ENCODE peak calls at places on chromosomes 16 and 17, in eight cellular contexts. One of them, this sample, is unnamed. For H3K4me1, the result is how much of the 10 kb centered on the place peaks cover.

GRCh38 chr16:3528406-3528805 is 27.6 kb downstream of the CLUAP1 start:
- DNase-seq in lower lobe of right lung: no peak
- DNase-seq in CD8-positive, alpha-beta memory T cell: no peak
- DNase-seq in Peyer's patch: no peak
- DNase-seq in spleen: no peak
- DNase-seq in IMR-90: no peak
- DNase-seq in effector memory CD4-positive, alpha-beta T cell: no peak
- DNase-seq in iPS DF 6.9: no peak
- DNase-seq in this sample: no peak

GRCh38 chr17:50062323-50063243 is 6.7 kb downstream of the ITGA3 start:
- DNase-seq in Peyer's patch: peak
- DNase-seq in effector memory CD4-positive, alpha-beta T cell: no peak
- DNase-seq in spleen: peak
- DNase-seq in IMR-90: peak
- DNase-seq in CD8-positive, alpha-beta memory T cell: peak
- DNase-seq in iPS DF 6.9: no peak
- DNase-seq in lower lobe of right lung: peak
- DNase-seq in this sample: peak

GRCh38 chr16:10676284-10676683 is 18.4 kb downstream of the TEKT5 start:
- DNase-seq in IMR-90: no peak
- DNase-seq in spleen: no peak
- DNase-seq in CD8-positive, alpha-beta memory T cell: no peak
- DNase-seq in Peyer's patch: no peak
- DNase-seq in iPS DF 6.9: no peak
- DNase-seq in lower lobe of right lung: no peak
- DNase-seq in effector memory CD4-positive, alpha-beta T cell: no peak
- DNase-seq in this sample: no peak

GRCh38 chr16:58198022-58198683 is at the start of gene CSNK2A2:
- DNase-seq in effector memory CD4-positive, alpha-beta T cell: peak
- DNase-seq in lower lobe of right lung: peak
- DNase-seq in Peyer's patch: peak
- DNase-seq in CD8-positive, alpha-beta memory T cell: peak
- DNase-seq in IMR-90: peak
- DNase-seq in iPS DF 6.9: no peak
- DNase-seq in spleen: peak
- DNase-seq in this sample: peak

GRCh38 chr16:12532871-12533610 is 270.6 kb downstream of the CPPED1 start:
- DNase-seq in lower lobe of right lung: no peak
- DNase-seq in effector memory CD4-positive, alpha-beta T cell: no peak
- DNase-seq in iPS DF 6.9: no peak
- DNase-seq in spleen: no peak
- DNase-seq in Peyer's patch: no peak
- DNase-seq in IMR-90: no peak
- DNase-seq in CD8-positive, alpha-beta memory T cell: peak
- DNase-seq in this sample: no peak

GRCh38 chr17:62617894-62618472 is 9.5 kb upstream of the MRC2 start:
- DNase-seq in lower lobe of right lung: no peak
- DNase-seq in effector memory CD4-positive, alpha-beta T cell: no peak
- DNase-seq in iPS DF 6.9: no peak
- DNase-seq in CD8-positive, alpha-beta memory T cell: no peak
- DNase-seq in IMR-90: peak
- DNase-seq in spleen: no peak
- DNase-seq in Peyer's patch: no peak
- DNase-seq in this sample: peak

GRCh38 chr16:79723583-79724168 is 123.1 kb upstream of the MAF start:
- DNase-seq in spleen: no peak
- DNase-seq in iPS DF 6.9: no peak
- DNase-seq in lower lobe of right lung: no peak
- DNase-seq in Peyer's patch: peak
- DNase-seq in IMR-90: no peak
- DNase-seq in CD8-positive, alpha-beta memory T cell: no peak
- DNase-seq in effector memory CD4-positive, alpha-beta T cell: no peak
- DNase-seq in this sample: no peak

GRCh38 chr16:50625374-50625773 is 55.7 kb downstream of the SNX20 start:
- DNase-seq in IMR-90: no peak
- DNase-seq in effector memory CD4-positive, alpha-beta T cell: no peak
- DNase-seq in CD8-positive, alpha-beta memory T cell: no peak
- DNase-seq in spleen: no peak
- DNase-seq in Peyer's patch: no peak
- DNase-seq in iPS DF 6.9: no peak
- DNase-seq in lower lobe of right lung: no peak
- DNase-seq in this sample: no peak

GRCh38 chr16:66569827-66570405 is 3.7 kb downstream of the CMTM1 start:
- DNase-seq in spleen: no peak
- DNase-seq in lower lobe of right lung: no peak
- DNase-seq in Peyer's patch: no peak
- DNase-seq in iPS DF 6.9: no peak
- DNase-seq in IMR-90: peak
- DNase-seq in CD8-positive, alpha-beta memory T cell: no peak
- DNase-seq in effector memory CD4-positive, alpha-beta T cell: no peak
- DNase-seq in this sample: peak

GRCh38 chr17:42180922-42181850 is at the start of gene KCNH4:
- DNase-seq in CD8-positive, alpha-beta memory T cell: peak
- DNase-seq in Peyer's patch: peak
- DNase-seq in spleen: peak
- DNase-seq in IMR-90: peak
- DNase-seq in effector memory CD4-positive, alpha-beta T cell: peak
- DNase-seq in lower lobe of right lung: peak
- DNase-seq in iPS DF 6.9: no peak
- DNase-seq in this sample: peak

GRCh38 chr17:59331929-59332889 is 754 bp downstream of the YPEL2 start:
- DNase-seq in effector memory CD4-positive, alpha-beta T cell: no peak
- DNase-seq in iPS DF 6.9: no peak
- DNase-seq in Peyer's patch: peak
- DNase-seq in lower lobe of right lung: peak
- DNase-seq in CD8-positive, alpha-beta memory T cell: peak
- DNase-seq in spleen: peak
- DNase-seq in IMR-90: no peak
- DNase-seq in this sample: peak

GRCh38 chr17:28317965-28318758 is 838 bp upstream of the TMEM97 start:
- DNase-seq in spleen: peak
- DNase-seq in lower lobe of right lung: no peak
- DNase-seq in IMR-90: no peak
- DNase-seq in iPS DF 6.9: no peak
- DNase-seq in Peyer's patch: no peak
- DNase-seq in effector memory CD4-positive, alpha-beta T cell: no peak
- DNase-seq in CD8-positive, alpha-beta memory T cell: no peak
- DNase-seq in this sample: no peak

GRCh38 chr17:38731526-38732294 is 1.6 kb downstream of the CISD3 start:
- DNase-seq in lower lobe of right lung: no peak
- DNase-seq in IMR-90: no peak
- DNase-seq in iPS DF 6.9: no peak
- DNase-seq in CD8-positive, alpha-beta memory T cell: no peak
- DNase-seq in effector memory CD4-positive, alpha-beta T cell: no peak
- DNase-seq in Peyer's patch: no peak
- DNase-seq in spleen: no peak
- DNase-seq in this sample: no peak

GRCh38 chr17:80414508-80414802 is 512 bp upstream of the ENDOV start:
- DNase-seq in spleen: no peak
- DNase-seq in IMR-90: no peak
- DNase-seq in effector memory CD4-positive, alpha-beta T cell: peak
- DNase-seq in lower lobe of right lung: no peak
- DNase-seq in iPS DF 6.9: no peak
- DNase-seq in CD8-positive, alpha-beta memory T cell: no peak
- DNase-seq in Peyer's patch: no peak
- DNase-seq in this sample: no peak

GRCh38 chr17:50708050-50709000 is 611 bp upstream of the ANKRD40 start:
- DNase-seq in CD8-positive, alpha-beta memory T cell: no peak
- DNase-seq in spleen: no peak
- DNase-seq in lower lobe of right lung: no peak
- DNase-seq in iPS DF 6.9: no peak
- DNase-seq in effector memory CD4-positive, alpha-beta T cell: no peak
- DNase-seq in Peyer's patch: no peak
- DNase-seq in IMR-90: no peak
- DNase-seq in this sample: peak

GRCh38 chr17:17387461-17388362 is 84.5 kb downstream of the NT5M start:
- DNase-seq in effector memory CD4-positive, alpha-beta T cell: no peak
- DNase-seq in lower lobe of right lung: peak
- DNase-seq in IMR-90: no peak
- DNase-seq in Peyer's patch: peak
- DNase-seq in iPS DF 6.9: peak
- DNase-seq in CD8-positive, alpha-beta memory T cell: no peak
- DNase-seq in spleen: no peak
- DNase-seq in this sample: no peak

GRCh38 chr17:78144146-78144719 is 2.0 kb upstream of the C17orf99 start:
- DNase-seq in effector memory CD4-positive, alpha-beta T cell: no peak
- DNase-seq in CD8-positive, alpha-beta memory T cell: no peak
- DNase-seq in spleen: peak
- DNase-seq in Peyer's patch: peak
- DNase-seq in IMR-90: peak
- DNase-seq in lower lobe of right lung: peak
- DNase-seq in iPS DF 6.9: no peak
- DNase-seq in this sample: peak

GRCh38 chr16:89317101-89317671 is 99.7 kb downstream of the ZNF778 start:
- DNase-seq in iPS DF 6.9: no peak
- DNase-seq in lower lobe of right lung: peak
- DNase-seq in IMR-90: no peak
- DNase-seq in CD8-positive, alpha-beta memory T cell: no peak
- DNase-seq in Peyer's patch: no peak
- DNase-seq in effector memory CD4-positive, alpha-beta T cell: no peak
- DNase-seq in spleen: peak
- DNase-seq in this sample: no peak

GRCh38 chr17:40113961-40114272 is 7.9 kb upstream of the MSL1 start:
- DNase-seq in iPS DF 6.9: no peak
- DNase-seq in CD8-positive, alpha-beta memory T cell: no peak
- DNase-seq in effector memory CD4-positive, alpha-beta T cell: no peak
- DNase-seq in Peyer's patch: no peak
- DNase-seq in IMR-90: peak
- DNase-seq in spleen: no peak
- DNase-seq in lower lobe of right lung: no peak
- DNase-seq in this sample: peak

GRCh38 chr17:40112191-40112590 is 9.6 kb upstream of the MSL1 start:
- DNase-seq in CD8-positive, alpha-beta memory T cell: no peak
- DNase-seq in effector memory CD4-positive, alpha-beta T cell: no peak
- DNase-seq in iPS DF 6.9: no peak
- DNase-seq in lower lobe of right lung: no peak
- DNase-seq in spleen: no peak
- DNase-seq in IMR-90: no peak
- DNase-seq in Peyer's patch: no peak
- DNase-seq in this sample: no peak

GRCh38 chr17:40115101-40115436 is 6.7 kb upstream of the MSL1 start:
- DNase-seq in IMR-90: no peak
- DNase-seq in spleen: no peak
- DNase-seq in effector memory CD4-positive, alpha-beta T cell: no peak
- DNase-seq in Peyer's patch: no peak
- DNase-seq in lower lobe of right lung: no peak
- DNase-seq in iPS DF 6.9: no peak
- DNase-seq in CD8-positive, alpha-beta memory T cell: no peak
- DNase-seq in this sample: no peak

GRCh38 chr17:40112718-40113109 is 9.1 kb upstream of the MSL1 start:
- DNase-seq in effector memory CD4-positive, alpha-beta T cell: no peak
- DNase-seq in Peyer's patch: no peak
- DNase-seq in IMR-90: no peak
- DNase-seq in spleen: no peak
- DNase-seq in lower lobe of right lung: no peak
- DNase-seq in CD8-positive, alpha-beta memory T cell: no peak
- DNase-seq in iPS DF 6.9: no peak
- DNase-seq in this sample: no peak

GRCh38 chr17:40113110-40113960 is 8.4 kb upstream of the MSL1 start:
- DNase-seq in CD8-positive, alpha-beta memory T cell: peak
- DNase-seq in iPS DF 6.9: no peak
- DNase-seq in lower lobe of right lung: peak
- DNase-seq in IMR-90: peak
- DNase-seq in Peyer's patch: peak
- DNase-seq in spleen: peak
- DNase-seq in effector memory CD4-positive, alpha-beta T cell: peak
- DNase-seq in this sample: peak
- H3K4me1 ChIP-seq in CD8-positive, alpha-beta memory T cell: half or more
- H3K4me1 ChIP-seq in iPS DF 6.9: under half
- H3K4me1 ChIP-seq in lower lobe of right lung: half or more
- H3K4me1 ChIP-seq in IMR-90: under half
- H3K4me1 ChIP-seq in Peyer's patch: under half
- H3K4me1 ChIP-seq in spleen: half or more
- H3K4me1 ChIP-seq in effector memory CD4-positive, alpha-beta T cell: half or more
- H3K4me1 ChIP-seq in this sample: half or more

DNA sequence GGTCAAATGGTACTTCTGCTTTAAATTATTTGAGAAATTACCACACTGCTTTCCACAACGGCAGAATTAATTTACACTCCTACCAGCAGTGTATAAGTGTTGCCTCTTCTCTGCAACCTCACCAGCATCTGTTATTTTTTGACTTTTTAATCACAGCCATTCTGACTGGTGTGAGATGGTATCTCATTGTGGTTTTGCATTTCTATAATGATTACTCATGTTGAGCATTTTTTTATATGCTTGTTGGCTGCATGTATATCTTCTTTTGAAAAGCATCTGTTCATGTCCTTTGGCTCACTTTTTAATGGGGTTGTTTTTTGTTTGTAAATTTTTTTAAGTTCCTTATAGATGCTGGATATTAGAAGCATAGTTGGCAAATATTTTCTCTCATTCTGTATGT is 446.7 kb downstream of the PMP22 start:
- DNase-seq in CD8-positive, alpha-beta memory T cell: no peak
- DNase-seq in spleen: no peak
- DNase-seq in IMR-90: no peak
- DNase-seq in iPS DF 6.9: no peak
- DNase-seq in Peyer's patch: no peak
- DNase-seq in lower lobe of right lung: no peak
- DNase-seq in effector memory CD4-positive, alpha-beta T cell: no peak
- DNase-seq in this sample: no peak
- H3K4me1 ChIP-seq in CD8-positive, alpha-beta memory T cell: under half
- H3K4me1 ChIP-seq in spleen: under half
- H3K4me1 ChIP-seq in IMR-90: under half
- H3K4me1 ChIP-seq in iPS DF 6.9: under half
- H3K4me1 ChIP-seq in Peyer's patch: under half
- H3K4me1 ChIP-seq in lower lobe of right lung: under half
- H3K4me1 ChIP-seq in effector memory CD4-positive, alpha-beta T cell: under half
- H3K4me1 ChIP-seq in this sample: under half

GRCh38 chr17:57288034-57288752 is 31.9 kb downstream of the MSI2 start:
- DNase-seq in CD8-positive, alpha-beta memory T cell: no peak
- DNase-seq in IMR-90: peak
- DNase-seq in effector memory CD4-positive, alpha-beta T cell: no peak
- DNase-seq in iPS DF 6.9: no peak
- DNase-seq in Peyer's patch: no peak
- DNase-seq in spleen: no peak
- DNase-seq in lower lobe of right lung: no peak
- DNase-seq in this sample: no peak
- H3K4me1 ChIP-seq in CD8-positive, alpha-beta memory T cell: under half
- H3K4me1 ChIP-seq in IMR-90: under half
- H3K4me1 ChIP-seq in effector memory CD4-positive, alpha-beta T cell: under half
- H3K4me1 ChIP-seq in iPS DF 6.9: under half
- H3K4me1 ChIP-seq in Peyer's patch: under half
- H3K4me1 ChIP-seq in spleen: half or more
- H3K4me1 ChIP-seq in lower lobe of right lung: under half
- H3K4me1 ChIP-seq in this sample: under half

DNA sequence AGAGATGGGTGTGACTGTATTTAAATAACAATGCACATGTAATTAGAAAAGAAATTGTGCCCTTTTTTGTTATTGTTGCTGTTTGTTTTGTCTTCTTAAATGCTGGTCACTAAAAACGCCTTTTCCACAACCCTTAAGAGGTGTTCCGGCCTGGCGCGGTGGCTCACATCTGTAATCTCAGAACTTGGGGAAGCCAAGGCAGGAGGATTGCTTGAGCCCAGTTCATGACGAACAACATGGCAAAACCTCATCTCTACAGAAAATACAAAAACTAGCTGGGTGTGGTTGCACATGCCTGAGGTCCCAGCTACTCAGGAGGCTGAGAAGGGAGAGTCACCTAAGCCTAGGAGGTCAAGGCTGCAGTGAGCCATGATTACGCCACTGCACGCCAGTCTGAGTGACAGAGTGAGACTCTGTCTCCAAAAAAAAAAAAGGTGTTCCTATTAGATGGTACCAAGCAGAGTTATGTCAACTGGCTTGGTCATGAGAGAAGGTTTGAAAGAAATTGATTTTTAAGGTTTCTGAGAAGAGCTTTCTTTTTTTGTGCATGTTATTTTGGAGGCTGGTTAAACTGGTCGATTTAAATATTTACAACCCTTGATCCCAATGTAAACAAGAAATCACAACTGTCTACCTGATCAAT is 23.5 kb upstream of the RFFL start:
- DNase-seq in effector memory CD4-positive, alpha-beta T cell: no peak
- DNase-seq in Peyer's patch: peak
- DNase-seq in IMR-90: no peak
- DNase-seq in lower lobe of right lung: no peak
- DNase-seq in spleen: no peak
- DNase-seq in iPS DF 6.9: no peak
- DNase-seq in CD8-positive, alpha-beta memory T cell: no peak
- DNase-seq in this sample: no peak
- H3K4me1 ChIP-seq in effector memory CD4-positive, alpha-beta T cell: under half
- H3K4me1 ChIP-seq in Peyer's patch: under half
- H3K4me1 ChIP-seq in IMR-90: under half
- H3K4me1 ChIP-seq in lower lobe of right lung: under half
- H3K4me1 ChIP-seq in spleen: half or more
- H3K4me1 ChIP-seq in iPS DF 6.9: under half
- H3K4me1 ChIP-seq in CD8-positive, alpha-beta memory T cell: under half
- H3K4me1 ChIP-seq in this sample: under half

This sample was measured in adipocyte.